ENCODE peak calls at places on chromosomes 11 and 22, in seven cellular contexts. One of them, this sample, is unnamed.

GRCh38 chr11:11170352-11171084 is 182.5 kb downstream of the CSNK2A3 start:
- DNase-seq in H9: no peak
- DNase-seq in IMR-90: no peak
- DNase-seq in mesenchymal stem cell: no peak
- DNase-seq in mesendoderm: no peak
- DNase-seq in H1: no peak
- DNase-seq in trophoblast cell: no peak
- DNase-seq in this sample: no peak

GRCh38 chr11:19644316-19644715 is 68.3 kb upstream of the NAV2 start:
- DNase-seq in H9: no peak
- DNase-seq in IMR-90: no peak
- DNase-seq in mesenchymal stem cell: no peak
- DNase-seq in mesendoderm: no peak
- DNase-seq in H1: no peak
- DNase-seq in trophoblast cell: no peak
- DNase-seq in this sample: no peak

GRCh38 chr11:10762913-10763421 is 11.9 kb downstream of the CTR9 start:
- DNase-seq in H9: no peak
- DNase-seq in IMR-90: no peak
- DNase-seq in mesenchymal stem cell: no peak
- DNase-seq in mesendoderm: no peak
- DNase-seq in H1: no peak
- DNase-seq in trophoblast cell: no peak
- DNase-seq in this sample: no peak

GRCh38 chr22:20114506-20115475 is 1.1 kb upstream of the RANBP1 start:
- DNase-seq in H9: no peak
- DNase-seq in IMR-90: no peak
- DNase-seq in mesenchymal stem cell: no peak
- DNase-seq in mesendoderm: no peak
- DNase-seq in H1: no peak
- DNase-seq in trophoblast cell: no peak
- DNase-seq in this sample: no peak

GRCh38 chr22:36211237-36211881 is 9.8 kb upstream of the APOL4 start:
- DNase-seq in H9: no peak
- DNase-seq in IMR-90: peak
- DNase-seq in mesenchymal stem cell: peak
- DNase-seq in mesendoderm: no peak
- DNase-seq in H1: no peak
- DNase-seq in trophoblast cell: no peak
- DNase-seq in this sample: no peak

GRCh38 chr11:77067776-77068460 is 1.1 kb downstream of the CAPN5 start:
- DNase-seq in H9: peak
- DNase-seq in IMR-90: no peak
- DNase-seq in mesenchymal stem cell: peak
- DNase-seq in mesendoderm: no peak
- DNase-seq in H1: no peak
- DNase-seq in trophoblast cell: no peak
- DNase-seq in this sample: no peak

GRCh38 chr11:78417175-78417887 is at the start of gene GAB2:
- DNase-seq in H9: peak
- DNase-seq in IMR-90: no peak
- DNase-seq in mesenchymal stem cell: no peak
- DNase-seq in mesendoderm: no peak
- DNase-seq in H1: peak
- DNase-seq in trophoblast cell: peak
- DNase-seq in this sample: no peak

GRCh38 chr11:62264004-62264403 is 6.0 kb upstream of the SCGB2A2 start:
- DNase-seq in H9: no peak
- DNase-seq in IMR-90: peak
- DNase-seq in mesenchymal stem cell: no peak
- DNase-seq in mesendoderm: no peak
- DNase-seq in H1: no peak
- DNase-seq in trophoblast cell: no peak
- DNase-seq in this sample: no peak

GRCh38 chr22:29037340-29037932 is 24.2 kb downstream of the C22orf31 start:
- DNase-seq in H9: no peak
- DNase-seq in IMR-90: no peak
- DNase-seq in mesenchymal stem cell: no peak
- DNase-seq in mesendoderm: no peak
- DNase-seq in H1: no peak
- DNase-seq in trophoblast cell: no peak
- DNase-seq in this sample: no peak

GRCh38 chr11:121792185-121792584 is 323.8 kb downstream of the BLID start:
- DNase-seq in H9: no peak
- DNase-seq in IMR-90: no peak
- DNase-seq in mesenchymal stem cell: no peak
- DNase-seq in mesendoderm: no peak
- DNase-seq in H1: no peak
- DNase-seq in trophoblast cell: no peak
- DNase-seq in this sample: no peak

GRCh38 chr11:134067486-134067885 is 1.4 kb upstream of the JAM3 start:
- DNase-seq in H9: no peak
- DNase-seq in IMR-90: no peak
- DNase-seq in mesenchymal stem cell: no peak
- DNase-seq in mesendoderm: no peak
- DNase-seq in H1: no peak
- DNase-seq in trophoblast cell: no peak
- DNase-seq in this sample: no peak

DNA sequence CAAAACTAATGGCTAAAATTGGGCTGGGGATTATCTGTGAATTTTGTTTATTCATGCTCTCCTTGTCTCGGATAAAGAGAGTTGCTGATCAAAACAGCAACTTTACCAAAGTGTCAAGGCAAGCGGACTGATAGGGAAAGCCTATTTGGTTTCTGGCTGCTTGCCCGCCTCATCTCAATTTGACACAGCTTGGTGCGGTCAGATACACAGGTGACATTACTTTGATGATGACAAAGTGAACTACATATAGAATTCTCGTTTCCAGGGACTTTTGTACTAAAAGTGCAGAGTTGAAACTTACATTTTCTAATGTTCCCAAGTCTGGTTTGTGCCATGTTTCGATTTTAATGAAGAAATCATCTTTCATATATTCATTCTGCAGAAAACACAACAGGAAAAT is 22.8 kb downstream of the PITPNB start:
- DNase-seq in H9: no peak
- DNase-seq in IMR-90: no peak
- DNase-seq in mesenchymal stem cell: no peak
- DNase-seq in mesendoderm: no peak
- DNase-seq in H1: no peak
- DNase-seq in trophoblast cell: no peak
- DNase-seq in this sample: no peak
- H3K23ac ChIP-seq in H9: no peak
- H3K23ac ChIP-seq in IMR-90: no peak
- H3K23ac ChIP-seq in mesenchymal stem cell: no peak
- H3K23ac ChIP-seq in mesendoderm: no peak
- H3K23ac ChIP-seq in H1: no peak
- H3K23ac ChIP-seq in trophoblast cell: no peak
- H3K23ac ChIP-seq in this sample: no peak

GRCh38 chr11:107054391-107054790 is 36.1 kb upstream of the GUCY1A2 start:
- DNase-seq in H9: no peak
- DNase-seq in IMR-90: no peak
- DNase-seq in mesenchymal stem cell: no peak
- DNase-seq in mesendoderm: no peak
- DNase-seq in H1: no peak
- DNase-seq in trophoblast cell: peak
- DNase-seq in this sample: no peak
- H3K23ac ChIP-seq in H9: no peak
- H3K23ac ChIP-seq in IMR-90: no peak
- H3K23ac ChIP-seq in mesenchymal stem cell: no peak
- H3K23ac ChIP-seq in mesendoderm: no peak
- H3K23ac ChIP-seq in H1: no peak
- H3K23ac ChIP-seq in trophoblast cell: no peak
- H3K23ac ChIP-seq in this sample: no peak

DNA sequence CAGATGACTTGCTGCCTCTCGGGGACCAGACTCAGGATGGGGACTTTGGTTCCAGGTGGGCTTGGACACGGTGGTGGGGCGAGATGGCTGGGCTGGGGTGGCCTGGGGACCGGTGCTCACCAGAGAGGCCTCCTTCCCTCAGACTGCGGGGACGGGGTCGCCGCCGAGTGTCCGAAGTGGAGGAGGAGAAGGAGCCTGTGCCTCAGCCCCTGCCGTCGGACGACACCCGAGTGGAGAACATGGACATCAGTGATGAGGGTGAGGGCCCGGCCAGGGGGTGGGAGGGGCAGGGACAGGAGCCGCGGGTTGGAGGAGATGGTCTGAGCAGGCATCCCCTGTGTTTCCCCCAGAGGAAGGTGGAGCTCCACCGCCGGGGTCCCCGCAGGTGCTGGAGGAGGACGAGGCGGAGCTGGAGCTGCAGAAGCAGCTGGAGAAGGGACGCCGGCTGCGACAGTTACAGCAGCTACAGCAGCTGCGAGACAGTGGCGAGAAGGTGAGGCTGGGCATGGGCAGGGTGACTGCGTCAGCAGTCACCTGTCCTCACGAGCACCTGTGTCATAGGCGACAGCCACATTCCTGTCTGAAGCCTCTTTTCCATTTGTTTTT is 5.9 kb downstream of the SART1 start:
- DNase-seq in H9: no peak
- DNase-seq in IMR-90: no peak
- DNase-seq in mesenchymal stem cell: no peak
- DNase-seq in mesendoderm: no peak
- DNase-seq in H1: no peak
- DNase-seq in trophoblast cell: no peak
- DNase-seq in this sample: no peak
- H3K23ac ChIP-seq in H9: no peak
- H3K23ac ChIP-seq in IMR-90: no peak
- H3K23ac ChIP-seq in mesenchymal stem cell: no peak
- H3K23ac ChIP-seq in mesendoderm: no peak
- H3K23ac ChIP-seq in H1: no peak
- H3K23ac ChIP-seq in trophoblast cell: no peak
- H3K23ac ChIP-seq in this sample: no peak

DNA sequence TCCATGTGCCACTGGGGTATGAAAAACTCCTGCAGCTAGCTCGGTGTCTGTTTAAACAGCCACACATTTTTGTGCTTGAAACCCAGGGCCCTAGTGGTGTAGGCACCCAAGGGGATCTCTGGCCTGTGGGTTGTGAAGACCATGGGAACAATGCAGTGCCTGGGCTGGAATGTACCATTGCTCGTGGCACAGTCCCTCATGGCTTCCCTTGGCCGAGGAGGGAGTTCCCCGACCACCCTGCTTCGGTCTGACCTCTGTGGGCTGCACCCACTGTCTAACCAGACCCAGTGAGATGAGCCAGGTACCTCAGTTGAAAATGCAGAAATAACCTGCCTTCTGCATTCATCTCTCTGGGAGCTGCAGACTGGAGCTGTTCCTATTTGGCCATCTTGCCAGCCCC is 214.0 kb downstream of the TRPC6 start:
- DNase-seq in H9: no peak
- DNase-seq in IMR-90: no peak
- DNase-seq in mesenchymal stem cell: no peak
- DNase-seq in mesendoderm: no peak
- DNase-seq in H1: no peak
- DNase-seq in trophoblast cell: no peak
- DNase-seq in this sample: no peak
- H3K23ac ChIP-seq in H9: no peak
- H3K23ac ChIP-seq in IMR-90: no peak
- H3K23ac ChIP-seq in mesenchymal stem cell: no peak
- H3K23ac ChIP-seq in mesendoderm: no peak
- H3K23ac ChIP-seq in H1: no peak
- H3K23ac ChIP-seq in trophoblast cell: no peak
- H3K23ac ChIP-seq in this sample: no peak